ENCODE peak calls at places on chromosomes 16 and 17, in eight cellular contexts. One of them, this sample, is unnamed.

GRCh38 chr17:74797824-74798223 is 21.7 kb upstream of the NAT9 start:
- DNase-seq in B cell: no peak
- DNase-seq in NCI-H226: no peak
- DNase-seq in endothelial cell: no peak
- DNase-seq in skeletal muscle cell: no peak
- DNase-seq in suprapubic skin: no peak
- DNase-seq in stimulated activated naive CD8-positive, alpha-beta T cell treated with anti-CD3 and anti-CD28 coated beads, Interleukin-15, Interleukin-2, amounts not matched to agents 100 U/mL and 50 U/mL, for 24 hours: no peak
- DNase-seq in aorta: no peak
- DNase-seq in this sample: no peak

GRCh38 chr16:3514621-3515020 is 13.8 kb downstream of the CLUAP1 start:
- DNase-seq in B cell: no peak
- DNase-seq in NCI-H226: no peak
- DNase-seq in endothelial cell: no peak
- DNase-seq in skeletal muscle cell: peak
- DNase-seq in suprapubic skin: no peak
- DNase-seq in stimulated activated naive CD8-positive, alpha-beta T cell treated with anti-CD3 and anti-CD28 coated beads, Interleukin-15, Interleukin-2, amounts not matched to agents 100 U/mL and 50 U/mL, for 24 hours: no peak
- DNase-seq in aorta: no peak
- DNase-seq in this sample: peak

GRCh38 chr16:23225634-23226033 is 43.1 kb downstream of the SCNN1G start:
- DNase-seq in B cell: no peak
- DNase-seq in NCI-H226: no peak
- DNase-seq in endothelial cell: no peak
- DNase-seq in skeletal muscle cell: no peak
- DNase-seq in suprapubic skin: no peak
- DNase-seq in stimulated activated naive CD8-positive, alpha-beta T cell treated with anti-CD3 and anti-CD28 coated beads, Interleukin-15, Interleukin-2, amounts not matched to agents 100 U/mL and 50 U/mL, for 24 hours: no peak
- DNase-seq in aorta: no peak
- DNase-seq in this sample: no peak

GRCh38 chr17:66165537-66166123 is 26.3 kb downstream of the CEP112 start:
- DNase-seq in B cell: peak
- DNase-seq in NCI-H226: no peak
- DNase-seq in endothelial cell: peak
- DNase-seq in skeletal muscle cell: peak
- DNase-seq in suprapubic skin: no peak
- DNase-seq in stimulated activated naive CD8-positive, alpha-beta T cell treated with anti-CD3 and anti-CD28 coated beads, Interleukin-15, Interleukin-2, amounts not matched to agents 100 U/mL and 50 U/mL, for 24 hours: no peak
- DNase-seq in aorta: no peak
- DNase-seq in this sample: peak

GRCh38 chr17:74345433-74346241 is 16.0 kb downstream of the BTBD17 start:
- DNase-seq in B cell: no peak
- DNase-seq in NCI-H226: no peak
- DNase-seq in endothelial cell: no peak
- DNase-seq in skeletal muscle cell: no peak
- DNase-seq in suprapubic skin: no peak
- DNase-seq in stimulated activated naive CD8-positive, alpha-beta T cell treated with anti-CD3 and anti-CD28 coated beads, Interleukin-15, Interleukin-2, amounts not matched to agents 100 U/mL and 50 U/mL, for 24 hours: no peak
- DNase-seq in aorta: no peak
- DNase-seq in this sample: no peak

GRCh38 chr17:58840820-58841612 is 85.4 kb downstream of the PPM1E start:
- DNase-seq in B cell: no peak
- DNase-seq in NCI-H226: no peak
- DNase-seq in endothelial cell: peak
- DNase-seq in skeletal muscle cell: no peak
- DNase-seq in suprapubic skin: no peak
- DNase-seq in stimulated activated naive CD8-positive, alpha-beta T cell treated with anti-CD3 and anti-CD28 coated beads, Interleukin-15, Interleukin-2, amounts not matched to agents 100 U/mL and 50 U/mL, for 24 hours: no peak
- DNase-seq in aorta: no peak
- DNase-seq in this sample: no peak

GRCh38 chr16:58628845-58629680 is 563 bp downstream of the CNOT1 start:
- DNase-seq in B cell: no peak
- DNase-seq in NCI-H226: no peak
- DNase-seq in endothelial cell: peak
- DNase-seq in skeletal muscle cell: no peak
- DNase-seq in suprapubic skin: peak
- DNase-seq in stimulated activated naive CD8-positive, alpha-beta T cell treated with anti-CD3 and anti-CD28 coated beads, Interleukin-15, Interleukin-2, amounts not matched to agents 100 U/mL and 50 U/mL, for 24 hours: peak
- DNase-seq in aorta: peak
- DNase-seq in this sample: peak

GRCh38 chr16:28989363-28989762 is 4.5 kb downstream of the LAT start:
- DNase-seq in B cell: no peak
- DNase-seq in NCI-H226: no peak
- DNase-seq in endothelial cell: no peak
- DNase-seq in skeletal muscle cell: no peak
- DNase-seq in suprapubic skin: no peak
- DNase-seq in stimulated activated naive CD8-positive, alpha-beta T cell treated with anti-CD3 and anti-CD28 coated beads, Interleukin-15, Interleukin-2, amounts not matched to agents 100 U/mL and 50 U/mL, for 24 hours: no peak
- DNase-seq in aorta: no peak
- DNase-seq in this sample: no peak

GRCh38 chr16:56795011-56795410 is 65.1 kb downstream of the NUP93 start:
- DNase-seq in B cell: no peak
- DNase-seq in NCI-H226: no peak
- DNase-seq in endothelial cell: no peak
- DNase-seq in skeletal muscle cell: no peak
- DNase-seq in suprapubic skin: no peak
- DNase-seq in stimulated activated naive CD8-positive, alpha-beta T cell treated with anti-CD3 and anti-CD28 coated beads, Interleukin-15, Interleukin-2, amounts not matched to agents 100 U/mL and 50 U/mL, for 24 hours: no peak
- DNase-seq in aorta: no peak
- DNase-seq in this sample: no peak

This sample was measured in IMR-90.